ENCODE peak calls at places on chromosomes 13 and 19, in six cellular contexts. A is thoracic aorta, W is AG04450, L is Peyer's patch, O is astrocyte of the cerebellum, H is HCT116. S is an unnamed sample.

GRCh38 chr19:11530432-11530831 is 1.5 kb upstream of the ECSIT start:
- DNase-seq in A (peak; percentile 23), W (peak; percentile 41), L (peak; percentile 71), O (peak; percentile 16), H (peak; percentile 96), S (peak; percentile 69)

GRCh38 chr19:38266070-38266469 is 1.7 kb downstream of the SPINT2 start:
- DNase-seq in A (no peak), W (no peak), L (peak; percentile 60), O (no peak), H (no peak), S (no peak)

GRCh38 chr13:50125306-50125555 is 110.0 kb downstream of the KCNRG start:
- DNase-seq in A (no peak), W (no peak), L (no peak), O (no peak), H (no peak), S (no peak)

GRCh38 chr13:112968380-112968909 is 569 bp upstream of the MCF2L start:
- DNase-seq in A (no peak), W (no peak), L (peak; percentile 83), O (no peak), H (no peak), S (no peak)

GRCh38 chr19:35845215-35846037 is 6.9 kb downstream of the NPHS1 start:
- DNase-seq in A (no peak), W (no peak), L (peak; percentile 81), O (no peak), H (peak; percentile 22), S (no peak)

GRCh38 chr19:56690668-56691067 is 19.1 kb upstream of the ZNF835 start:
- DNase-seq in A (no peak), W (no peak), L (no peak), O (no peak), H (no peak), S (no peak)

GRCh38 chr19:16531380-16531669 is 10.9 kb downstream of the CHERP start:
- DNase-seq in A (no peak), W (no peak), L (no peak), O (no peak), H (no peak), S (no peak)

GRCh38 chr13:73984949-73985691 is 149.1 kb downstream of the KLF12 start:
- DNase-seq in A (no peak), W (no peak), L (no peak), O (no peak), H (no peak), S (no peak)

GRCh38 chr13:81133066-81133465 is 792.1 kb upstream of the SPRY2 start:
- DNase-seq in A (no peak), W (no peak), L (no peak), O (peak; percentile 53), H (no peak), S (no peak)

GRCh38 chr19:39506944-39507714 is 7.8 kb upstream of the SELENOV start:
- DNase-seq in A (no peak), W (no peak), L (peak; percentile 53), O (no peak), H (no peak), S (no peak)

GRCh38 chr19:38277969-38278680 is 13.8 kb downstream of the SPINT2 start:
- DNase-seq in A (peak; percentile 88), W (no peak), L (no peak), O (no peak), H (no peak), S (no peak)

GRCh38 chr13:33409673-33410072 is 124.1 kb upstream of the STARD13 start:
- DNase-seq in A (no peak), W (no peak), L (no peak), O (no peak), H (no peak), S (no peak)

GRCh38 chr13:27797228-27797624 is 4.9 kb downstream of the GSX1 start:
- DNase-seq in A (no peak), W (no peak), L (no peak), O (no peak), H (no peak), S (no peak)

GRCh38 chr13:72458701-72459100 is 268.7 kb downstream of the MZT1 start:
- DNase-seq in A (no peak), W (no peak), L (no peak), O (peak; percentile 16), H (no peak), S (no peak)

GRCh38 chr13:36131215-36131930 is at the start of gene DCLK1:
- DNase-seq in A (no peak), W (no peak), L (peak; percentile 54), O (peak; percentile 43), H (no peak), S (no peak)

GRCh38 chr19:48595171-48595570 is 11.4 kb upstream of the SPACA4 start:
- DNase-seq in A (no peak), W (no peak), L (no peak), O (no peak), H (no peak), S (no peak)

GRCh38 chr19:48598996-48599626 is 7.4 kb upstream of the SPACA4 start:
- DNase-seq in A (no peak), W (no peak), L (no peak), O (no peak), H (no peak), S (no peak)

GRCh38 chr19:48596237-48596636 is 10.3 kb upstream of the SPACA4 start:
- DNase-seq in A (no peak), W (no peak), L (no peak), O (no peak), H (no peak), S (no peak)

GRCh38 chr19:48596679-48597465 is 9.7 kb upstream of the SPACA4 start:
- DNase-seq in A (no peak), W (no peak), L (no peak), O (no peak), H (no peak), S (no peak)

DNA sequence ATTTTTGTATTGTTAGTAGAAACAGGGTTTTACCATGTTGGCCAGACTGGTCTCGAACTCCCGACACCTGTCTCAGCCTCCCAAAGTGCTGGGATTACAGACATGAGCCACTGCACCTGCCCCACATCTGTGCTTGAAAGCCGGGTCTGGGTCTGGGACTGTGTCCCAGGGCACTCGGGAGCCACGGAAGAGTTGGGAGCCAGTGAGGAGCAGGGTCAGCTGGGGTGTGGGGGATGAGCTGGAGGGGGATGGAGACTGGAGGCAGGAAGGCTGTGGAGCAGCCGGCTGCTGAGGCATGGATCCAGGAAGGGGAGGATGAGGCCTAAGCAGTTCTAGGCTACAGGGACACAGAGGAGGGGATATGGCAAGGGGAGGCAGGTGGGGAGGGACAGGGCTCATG is 10.7 kb upstream of the SPACA4 start:
- DNase-seq in A (no peak), W (no peak), L (no peak), O (no peak), H (no peak), S (no peak)
- TF ChIP-seq CTCF in A (no peak), W (no peak), L (no peak), O (no peak), H (no peak), S (no peak)

GRCh38 chr19:45163751-45164150 is 3.0 kb upstream of the NKPD1 start:
- DNase-seq in A (no peak), W (no peak), L (no peak), O (no peak), H (no peak), S (no peak)

GRCh38 chr19:45160870-45161714 is at the start of gene NKPD1:
- DNase-seq in A (no peak), W (no peak), L (peak; percentile 74), O (no peak), H (no peak), S (no peak)

GRCh38 chr19:45163156-45163555 is 2.4 kb upstream of the NKPD1 start:
- DNase-seq in A (no peak), W (no peak), L (no peak), O (no peak), H (no peak), S (no peak)

GRCh38 chr19:45161715-45162463 is 1.1 kb upstream of the NKPD1 start:
- DNase-seq in A (no peak), W (no peak), L (no peak), O (no peak), H (no peak), S (no peak)

DNA sequence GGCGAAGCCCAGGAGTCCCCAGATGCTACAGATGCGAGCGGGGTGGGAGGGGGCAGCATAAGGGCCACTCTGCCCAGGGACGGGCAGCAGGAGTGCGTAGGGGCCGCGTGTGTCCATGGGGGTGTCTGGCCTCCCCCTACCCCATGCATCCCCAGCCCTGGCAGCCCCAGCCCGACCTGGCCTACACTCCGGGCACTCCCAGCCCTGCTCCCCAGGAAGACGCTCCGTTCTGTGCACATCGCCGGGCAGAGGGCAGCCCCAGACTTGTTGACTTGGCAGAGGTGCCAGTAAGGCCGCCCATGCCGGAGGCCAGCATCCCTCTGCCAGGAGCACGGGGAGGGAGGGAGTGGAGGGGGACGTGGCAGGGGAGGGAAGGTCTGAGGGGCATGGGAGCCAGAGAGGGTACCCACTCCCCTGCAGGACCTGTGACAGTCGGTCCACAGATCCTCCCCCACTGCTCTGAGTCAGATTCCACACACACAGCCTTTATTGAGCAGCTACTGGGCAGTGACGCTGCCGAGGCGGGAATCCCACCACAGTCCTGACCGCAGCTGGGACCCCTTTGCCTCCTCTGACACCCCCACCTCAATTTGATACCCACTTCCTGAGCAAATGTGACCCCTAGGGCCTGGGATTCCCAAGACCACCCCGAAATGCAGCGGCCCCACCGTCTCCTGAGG is 1.8 kb upstream of the NKPD1 start:
- DNase-seq in A (no peak), W (no peak), L (no peak), O (no peak), H (no peak), S (no peak)
- H3K4me3 ChIP-seq in A (no peak overlapping the region), W (no peak overlapping the region), L (no peak overlapping the region), O (no peak overlapping the region), H (no peak overlapping the region), S (no peak overlapping the region)

DNA sequence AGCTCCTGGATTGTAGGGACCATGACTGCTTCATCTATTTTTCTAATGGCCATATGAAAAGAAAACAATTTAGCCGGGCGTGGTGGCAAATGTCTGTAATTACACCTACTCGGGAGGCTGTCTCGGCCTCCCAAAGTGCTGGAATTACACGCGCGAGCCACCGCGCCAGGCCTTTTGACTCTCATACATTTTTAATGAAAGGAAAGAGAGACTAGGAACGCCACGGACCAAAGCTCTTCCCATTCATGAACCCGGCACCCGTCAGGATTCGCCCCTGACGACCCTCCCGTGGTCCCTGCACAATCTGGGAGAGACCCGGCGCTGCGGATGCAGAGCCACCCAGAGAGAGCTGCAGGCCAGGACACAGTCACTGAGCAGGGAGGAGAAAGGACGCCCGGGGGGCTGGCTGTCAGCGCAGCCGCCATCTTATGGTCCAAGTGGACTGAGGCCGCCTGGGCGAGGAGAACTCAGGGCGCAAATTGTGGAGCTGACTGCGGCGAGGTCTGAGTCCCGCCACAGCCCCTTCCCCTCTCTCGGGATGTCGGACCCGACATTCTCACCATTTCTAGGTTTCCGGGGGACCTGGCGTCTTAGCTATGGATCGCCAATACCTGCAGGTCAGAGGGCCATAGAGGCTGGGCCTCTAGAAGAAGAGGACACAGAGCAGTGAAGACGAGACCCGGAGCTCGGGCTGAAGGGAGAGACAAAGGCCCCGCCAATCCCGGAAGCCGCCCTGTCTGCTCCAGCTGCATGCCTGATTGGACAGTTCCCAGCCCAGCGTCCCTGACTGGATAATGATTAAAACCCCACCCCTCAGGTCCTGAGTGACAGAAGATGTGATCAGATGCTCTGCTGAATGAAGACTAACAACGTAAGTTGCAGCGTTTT is at the start of gene ZNF681:
- DNase-seq in A (peak; percentile 72), W (peak; percentile 61), L (peak; percentile 78), O (peak; percentile 74), H (no peak), S (peak; percentile 32)
- TF ChIP-seq CTCF in A (peak; percentile 22), W (no peak), L (no peak), O (no peak), H (no peak), S (no peak)

DNA sequence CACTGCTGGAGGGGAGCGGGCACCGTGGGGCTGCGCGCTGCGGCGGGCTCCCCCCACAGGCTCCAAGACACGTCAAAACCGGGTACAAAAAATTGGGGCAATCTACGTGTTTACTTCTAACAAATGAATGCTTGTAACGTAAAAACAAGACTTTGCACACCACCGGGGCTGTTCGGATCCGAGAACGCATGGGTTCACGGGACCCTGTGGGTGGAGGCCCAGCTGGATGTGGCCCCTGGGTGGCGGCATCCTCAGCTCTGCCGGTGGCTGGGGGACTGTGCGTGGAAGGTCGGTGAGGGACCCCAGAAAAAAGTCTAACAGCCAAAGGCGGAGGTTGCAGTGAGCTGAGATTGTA is 10.3 kb upstream of the SLC7A10 start:
- DNase-seq in A (no peak), W (no peak), L (no peak), O (no peak), H (no peak), S (no peak)
- H3K4me3 ChIP-seq in A (no peak overlapping the region), W (no peak overlapping the region), L (peak overlapping the region; percentile 33), O (no peak overlapping the region), H (no peak overlapping the region), S (no peak overlapping the region)